ENCODE peak calls at places on chromosomes 7 and 10, in five cellular contexts. Y, N, B, U and L are unnamed samples.

GRCh38 chr10:103440416-103440815 is 11.8 kb downstream of the CALHM2 start:
- DNase-seq in Y (no peak), N (no peak), B (no peak), U (no peak), L (no peak)

GRCh38 chr7:43248961-43249807 is 136.7 kb downstream of the HECW1 start:
- DNase-seq in Y (no peak), N (peak; percentile 25), B (peak; percentile 66), U (no peak), L (peak; percentile 55)

GRCh38 chr10:43238462-43238861 is 28.4 kb downstream of the RASGEF1A start:
- DNase-seq in Y (no peak), N (no peak), B (no peak), U (no peak), L (no peak)

GRCh38 chr10:95242581-95243317 is 48.1 kb downstream of the PDLIM1 start:
- DNase-seq in Y (no peak), N (peak; percentile 80), B (peak; percentile 73), U (no peak), L (peak; percentile 79)

GRCh38 chr10:97210576-97210975 is 24.8 kb upstream of the SLIT1 start:
- DNase-seq in Y (peak; percentile 63), N (peak; percentile 83), B (peak; percentile 81), U (peak; percentile 40), L (peak; percentile 85)

GRCh38 chr10:75512534-75512933 is 81.1 kb downstream of the LRMDA start:
- DNase-seq in Y (no peak), N (peak; percentile 41), B (peak; percentile 70), U (peak; percentile 16), L (no peak)

GRCh38 chr7:98194672-98195457 is 16.4 kb upstream of the BHLHA15 start:
- DNase-seq in Y (no peak), N (no peak), B (no peak), U (no peak), L (peak; percentile 6)

GRCh38 chr7:130352335-130353074 is 7.9 kb downstream of the CPA5 start:
- DNase-seq in Y (no peak), N (no peak), B (peak; percentile 55), U (peak; percentile 57), L (peak; percentile 84)

GRCh38 chr10:101779544-101780186 is 3.6 kb downstream of the NPM3 start:
- DNase-seq in Y (peak; percentile 85), N (peak; percentile 88), B (peak; percentile 54), U (peak; percentile 23), L (peak; percentile 84)

GRCh38 chr10:101777085-101777856 is 1.4 kb upstream of the FGF8 start:
- DNase-seq in Y (no peak), N (no peak), B (no peak), U (no peak), L (no peak)

GRCh38 chr10:101778781-101779543 is 3.0 kb upstream of the FGF8 start:
- DNase-seq in Y (no peak), N (peak; percentile 91), B (no peak), U (no peak), L (no peak)

GRCh38 chr10:101777857-101778145 is 1.9 kb upstream of the FGF8 start:
- DNase-seq in Y (no peak), N (peak; percentile 37), B (peak; percentile 8), U (no peak), L (no peak)

DNA sequence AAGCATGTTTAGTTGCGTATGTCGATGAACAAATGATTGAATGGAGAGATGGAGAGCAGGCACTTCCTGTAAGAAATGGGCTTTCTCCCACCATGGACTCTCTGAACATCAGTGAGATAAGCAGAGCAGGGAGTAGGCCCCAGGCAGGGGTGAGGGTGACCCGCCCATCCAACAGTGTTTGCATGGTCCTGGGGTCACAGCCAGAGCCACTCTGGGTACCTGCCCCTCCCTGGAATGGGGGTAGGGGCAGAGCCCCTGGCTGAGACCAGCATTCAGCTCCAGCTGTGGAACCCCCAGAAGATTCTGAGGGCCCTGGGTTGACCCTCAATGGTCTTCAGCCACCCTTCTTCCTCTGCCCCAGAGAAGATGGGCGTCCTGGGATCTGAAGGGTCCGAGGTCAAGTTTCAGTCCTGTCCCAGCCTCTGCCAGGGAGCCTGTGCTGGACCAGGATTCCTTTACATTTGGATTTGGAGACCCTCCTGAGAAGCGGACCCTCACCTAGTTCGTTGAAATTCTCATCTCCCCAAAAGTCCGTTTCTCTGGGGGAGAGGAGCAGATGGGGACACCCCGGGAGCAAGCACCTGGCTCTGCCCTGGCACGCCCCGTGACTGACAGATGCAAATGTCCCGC is 2.4 kb upstream of the FGF8 start:
- DNase-seq in Y (no peak), N (peak; percentile 18), B (no peak), U (no peak), L (no peak)
- H3K4me1 ChIP-seq in Y (peaks cover 25% of the 10 kb centered on the region), N (peaks cover 38% of the 10 kb centered on the region), B (peaks cover 20% of the 10 kb centered on the region), U (peaks cover 28% of the 10 kb centered on the region), L (peaks cover 26% of the 10 kb centered on the region)

DNA sequence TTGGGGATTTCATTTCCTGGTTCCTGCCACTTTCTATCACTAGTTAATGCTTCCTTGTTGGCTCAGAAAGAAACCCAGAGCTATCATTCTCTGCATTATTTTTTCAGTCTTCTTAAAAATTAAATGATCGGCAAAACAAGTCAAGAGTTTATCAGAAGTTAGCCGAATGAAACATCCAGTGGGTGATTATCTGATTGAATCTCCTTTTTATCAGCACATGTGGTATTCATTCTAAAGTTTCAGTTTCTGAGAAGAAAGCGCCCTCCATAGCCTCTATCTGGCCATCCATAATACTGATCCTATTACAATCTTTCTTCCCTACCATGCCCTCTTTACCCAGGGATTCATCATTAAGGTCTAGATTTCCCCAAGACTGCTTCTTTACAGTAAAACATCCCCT is 71.8 kb downstream of the OSBPL3 start:
- DNase-seq in Y (no peak), N (no peak), B (no peak), U (no peak), L (no peak)
- H3K4me1 ChIP-seq in Y (no peaks in the 10 kb centered on the region), N (peaks cover 13% of the 10 kb centered on the region), B (peaks cover 52% of the 10 kb centered on the region), U (peaks cover 57% of the 10 kb centered on the region), L (peaks cover 6% of the 10 kb centered on the region)

DNA sequence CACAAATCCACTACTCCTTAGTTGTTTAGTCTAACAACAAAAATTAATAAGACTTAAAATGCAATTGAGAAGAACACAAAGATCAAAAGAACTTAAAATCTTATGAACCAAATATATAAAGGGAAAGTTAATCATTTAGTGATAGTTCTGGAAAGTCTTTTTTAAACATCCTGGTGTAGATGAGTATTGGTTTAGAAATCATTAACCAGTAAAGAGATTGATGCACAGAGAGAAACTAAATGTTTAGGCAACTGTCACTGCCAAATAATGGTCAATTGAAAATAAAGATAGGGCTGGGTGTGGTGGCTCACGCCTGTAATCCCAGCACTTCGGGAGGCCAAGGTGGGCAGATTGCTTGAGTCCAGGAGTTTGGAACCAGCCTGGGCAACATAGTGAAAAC is 44.9 kb downstream of the SP8 start:
- DNase-seq in Y (no peak), N (no peak), B (no peak), U (no peak), L (no peak)
- H3K4me1 ChIP-seq in Y (no peaks in the 10 kb centered on the region), N (peaks cover 6% of the 10 kb centered on the region), B (no peaks in the 10 kb centered on the region), U (no peaks in the 10 kb centered on the region), L (peaks cover 12% of the 10 kb centered on the region)

DNA sequence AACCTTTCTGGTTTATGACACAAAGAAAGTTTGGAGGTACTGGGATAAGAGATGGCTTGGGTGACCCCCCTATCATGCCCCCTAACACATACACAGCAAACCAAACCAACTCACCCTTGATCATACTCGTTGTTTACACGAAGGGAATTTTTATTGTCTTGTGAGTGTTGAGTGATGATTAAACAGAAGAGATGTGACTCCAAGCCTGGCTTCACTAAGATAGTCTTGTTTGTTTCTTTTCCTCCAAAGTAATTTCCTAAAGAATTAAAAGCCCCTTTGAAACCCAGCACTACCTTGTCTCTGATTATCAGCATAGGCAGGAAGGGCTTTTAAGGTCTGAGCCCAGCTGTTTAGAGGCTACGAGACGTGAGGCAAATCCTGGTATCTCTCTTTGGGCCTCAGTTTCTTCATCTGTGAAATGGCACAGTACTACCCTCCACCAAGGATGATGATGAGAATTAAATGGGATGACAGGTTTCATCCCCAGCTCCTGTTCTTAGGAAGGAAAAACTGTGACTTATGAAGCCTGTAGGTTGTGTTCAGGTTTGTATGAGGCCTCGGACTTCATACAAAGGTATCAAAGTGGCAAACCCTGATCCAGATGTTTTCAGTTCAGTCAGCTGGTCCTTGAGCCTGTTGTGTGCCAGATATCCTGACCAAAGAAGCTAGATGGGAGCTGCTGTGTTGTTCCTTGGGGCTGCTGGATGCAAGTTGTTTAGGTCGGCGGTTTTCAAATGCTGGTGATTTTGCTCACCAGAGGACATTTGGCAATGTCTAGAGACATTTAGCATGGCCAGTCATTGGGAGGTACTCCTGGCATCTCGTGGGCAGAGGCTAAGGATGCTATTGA is 51.8 kb downstream of the TCF7L2 start:
- DNase-seq in Y (no peak), N (no peak), B (no peak), U (no peak), L (no peak)
- H3K4me1 ChIP-seq in Y (peaks cover 26% of the 10 kb centered on the region), N (peaks cover 2% of the 10 kb centered on the region), B (no peaks in the 10 kb centered on the region), U (peaks cover 20% of the 10 kb centered on the region), L (peaks cover 24% of the 10 kb centered on the region)

DNA sequence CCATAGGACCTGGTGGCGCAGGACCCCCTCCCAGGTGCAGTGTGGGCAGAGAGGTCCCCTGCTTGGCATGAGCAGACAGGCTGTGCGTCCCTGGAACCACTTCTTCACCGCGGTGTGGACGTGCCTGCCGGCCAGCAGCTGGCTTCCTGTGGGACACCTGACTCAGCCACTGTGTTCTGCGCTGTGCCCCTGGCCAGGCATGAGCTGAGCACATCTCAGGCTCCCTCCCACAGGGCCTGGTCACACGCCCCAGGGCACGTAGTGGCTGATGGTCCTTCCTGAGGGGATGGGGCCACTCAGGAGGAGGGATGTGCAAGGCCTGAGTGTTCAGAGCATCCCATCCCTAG is 3.5 kb upstream of the DEPP1 start:
- DNase-seq in Y (peak; percentile 61), N (no peak), B (peak; percentile 93), U (peak; percentile 76), L (no peak)
- H3K4me1 ChIP-seq in Y (peaks cover 76% of the 10 kb centered on the region), N (peaks cover 9% of the 10 kb centered on the region), B (peaks cover 56% of the 10 kb centered on the region), U (peaks cover 49% of the 10 kb centered on the region), L (peaks cover 86% of the 10 kb centered on the region)

GRCh38 chr7:104964626-104965236 is 49.3 kb upstream of the KMT2E start:
- DNase-seq in Y (no peak), N (no peak), B (no peak), U (no peak), L (no peak)
- H3K4me1 ChIP-seq in Y (no peaks in the 10 kb centered on the region), N (no peaks in the 10 kb centered on the region), B (peaks cover 9% of the 10 kb centered on the region), U (peaks cover 38% of the 10 kb centered on the region), L (peaks cover 56% of the 10 kb centered on the region)

GRCh38 chr7:104979167-104979841 is 34.7 kb upstream of the KMT2E start:
- DNase-seq in Y (no peak), N (peak; percentile 77), B (no peak), U (peak; percentile 28), L (peak; percentile 58)

GRCh38 chr7:104981671-104982036 is 32.4 kb upstream of the KMT2E start:
- DNase-seq in Y (no peak), N (no peak), B (no peak), U (no peak), L (no peak)

GRCh38 chr7:104980440-104980839 is 33.6 kb upstream of the KMT2E start:
- DNase-seq in Y (no peak), N (no peak), B (peak; percentile 31), U (no peak), L (no peak)

GRCh38 chr7:104982308-104982755 is 31.7 kb upstream of the KMT2E start:
- DNase-seq in Y (no peak), N (peak; percentile 66), B (no peak), U (peak; percentile 38), L (no peak)

GRCh38 chr7:104980969-104981670 is 32.9 kb upstream of the KMT2E start:
- DNase-seq in Y (no peak), N (peak; percentile 68), B (peak; percentile 79), U (peak; percentile 51), L (peak; percentile 93)
- H3K4me1 ChIP-seq in Y (peaks cover 71% of the 10 kb centered on the region), N (peaks cover 15% of the 10 kb centered on the region), B (peaks cover 43% of the 10 kb centered on the region), U (peaks cover 58% of the 10 kb centered on the region), L (peaks cover 90% of the 10 kb centered on the region)